ENCODE peak calls at places on chromosomes 13 and 19, in ten cellular contexts. A, W, Q, B, H, E, N, V, L and Z are unnamed samples. For H3K27me3 and H3K36me3, the result is how much of the 10 kb centered on the place peaks cover.

GRCh38 chr13:96948127-96948526 is 46.1 kb downstream of the OXGR1 start:
- DNase-seq in N (no peak), E (no peak), L (no peak), H (no peak), W (no peak), V (no peak), Q (no peak), B (no peak), A (no peak), Z (no peak)

GRCh38 chr19:35903550-35904179 is 1.3 kb downstream of the HCST start:
- DNase-seq in A (peak), L (peak), W (peak), B (peak), E (peak), Q (peak), V (no peak), H (peak), N (peak), Z (peak)

GRCh38 chr13:113906566-113906965 is 42.7 kb upstream of the GAS6 start:
- DNase-seq in H (no peak), B (no peak), V (no peak), N (no peak), L (peak), E (no peak), Q (no peak), A (no peak), W (no peak), Z (no peak)

GRCh38 chr19:3383121-3383722 is 16.8 kb downstream of the NFIC start:
- DNase-seq in L (peak), H (no peak), A (no peak), E (no peak), N (no peak), W (no peak), V (no peak), Q (no peak), B (no peak), Z (no peak)

GRCh38 chr13:50928609-50929274 is 19.2 kb downstream of the RNASEH2B start:
- DNase-seq in W (no peak), E (no peak), H (no peak), B (no peak), A (no peak), V (no peak), N (no peak), Q (no peak), L (no peak), Z (no peak)

GRCh38 chr13:108859202-108860012 is 230.0 kb downstream of the MYO16 start:
- DNase-seq in V (no peak), H (peak), L (no peak), B (peak), A (no peak), Q (no peak), E (peak), N (no peak), W (no peak), Z (no peak)

GRCh38 chr13:27928805-27929753 is 9.3 kb downstream of the PDX1 start:
- DNase-seq in V (no peak), Q (no peak), W (no peak), L (peak), E (no peak), N (no peak), H (no peak), B (no peak), A (no peak), Z (peak)

GRCh38 chr19:55647732-55648656 is at the start of gene CCDC106:
- DNase-seq in L (peak), E (peak), H (peak), B (peak), V (no peak), W (peak), Q (peak), A (no peak), N (peak), Z (peak)

GRCh38 chr19:29537601-29538000 is 11.8 kb downstream of the VSTM2B start:
- DNase-seq in W (no peak), N (no peak), Q (peak), B (no peak), L (no peak), V (no peak), H (no peak), A (no peak), E (no peak), Z (no peak)

GRCh38 chr19:18865973-18866799 is 29.8 kb downstream of the CERS1 start:
- DNase-seq in E (peak), B (peak), W (peak), L (peak), Q (peak), N (peak), A (no peak), V (peak), H (peak), Z (peak)

GRCh38 chr13:102945324-102945815 is 99.5 kb downstream of the ERCC5 start:
- DNase-seq in L (no peak), N (no peak), V (no peak), E (no peak), W (no peak), B (no peak), Q (no peak), A (no peak), H (no peak), Z (no peak)

GRCh38 chr13:31046711-31047279 is 114.3 kb downstream of the TEX26 start:
- DNase-seq in B (peak), H (peak), W (peak), Q (no peak), A (no peak), L (peak), N (peak), E (peak), V (no peak), Z (no peak)

GRCh38 chr19:48010932-48011758 is 16.7 kb downstream of the ELSPBP1 start:
- DNase-seq in N (no peak), H (no peak), A (no peak), L (no peak), B (no peak), E (no peak), V (no peak), Q (no peak), W (no peak), Z (no peak)

GRCh38 chr13:20161275-20161950 is 561 bp upstream of the GJA3 start:
- DNase-seq in H (no peak), B (no peak), W (peak), E (no peak), Q (peak), A (no peak), V (no peak), L (peak), N (no peak), Z (peak)

GRCh38 chr13:49977992-49978391 is 18.9 kb upstream of the TRIM13 start:
- DNase-seq in B (no peak), Q (no peak), H (no peak), N (no peak), V (no peak), A (no peak), L (no peak), W (no peak), E (no peak), Z (no peak)

GRCh38 chr13:110250258-110250891 is 56.6 kb downstream of the COL4A1 start:
- DNase-seq in N (no peak), Q (peak), V (no peak), H (peak), B (peak), W (no peak), E (peak), L (no peak), A (no peak), Z (no peak)

GRCh38 chr13:113656015-113656588 is 1.9 kb downstream of the ATP4B start:
- DNase-seq in L (no peak), H (no peak), N (peak), B (no peak), W (no peak), V (peak), A (no peak), Q (peak), E (no peak), Z (no peak)

GRCh38 chr13:75353786-75354193 is 128.2 kb downstream of the TBC1D4 start:
- DNase-seq in B (peak), V (no peak), H (no peak), L (no peak), E (no peak), W (no peak), Q (peak), N (no peak), A (no peak), Z (no peak)

GRCh38 chr13:20159646-20160345 is 1.1 kb downstream of the GJA3 start:
- DNase-seq in E (no peak), N (no peak), B (peak), Q (no peak), W (peak), V (no peak), A (no peak), H (no peak), L (peak), Z (no peak)

GRCh38 chr19:4369109-4369887 is 25.9 kb downstream of the MPND start:
- DNase-seq in W (peak), L (peak), E (no peak), H (no peak), B (no peak), N (no peak), A (no peak), V (peak), Q (peak), Z (peak)

GRCh38 chr13:48125794-48126228 is 30.9 kb upstream of the MED4 start:
- DNase-seq in A (no peak), E (peak), Q (peak), H (no peak), L (no peak), V (no peak), B (no peak), W (no peak), N (no peak), Z (no peak)

GRCh38 chr19:6970021-6970420 is 51.2 kb downstream of the MBD3L2B start:
- DNase-seq in W (no peak), A (no peak), N (no peak), B (no peak), H (no peak), L (no peak), E (no peak), Q (no peak), V (no peak), Z (no peak)

GRCh38 chr19:3609779-3610719 is 3.4 kb upstream of the TBXA2R start:
- DNase-seq in Q (no peak), B (no peak), H (no peak), W (no peak), L (no peak), A (no peak), V (peak), E (no peak), N (no peak), Z (no peak)

GRCh38 chr13:97435794-97436193 is 1.8 kb downstream of the RAP2A start:
- DNase-seq in E (no peak), W (no peak), L (no peak), B (no peak), A (no peak), Q (no peak), H (no peak), V (no peak), N (no peak), Z (no peak)

GRCh38 chr19:13002389-13002898 is 7.2 kb downstream of the NFIX start:
- DNase-seq in A (no peak), E (no peak), B (no peak), Q (peak), H (no peak), L (no peak), W (no peak), N (no peak), V (no peak), Z (peak)
- H3K4me3 ChIP-seq in A (peak), E (no peak), B (no peak), Q (no peak), H (no peak), L (no peak), W (no peak), N (no peak), V (no peak), Z (no peak)

DNA sequence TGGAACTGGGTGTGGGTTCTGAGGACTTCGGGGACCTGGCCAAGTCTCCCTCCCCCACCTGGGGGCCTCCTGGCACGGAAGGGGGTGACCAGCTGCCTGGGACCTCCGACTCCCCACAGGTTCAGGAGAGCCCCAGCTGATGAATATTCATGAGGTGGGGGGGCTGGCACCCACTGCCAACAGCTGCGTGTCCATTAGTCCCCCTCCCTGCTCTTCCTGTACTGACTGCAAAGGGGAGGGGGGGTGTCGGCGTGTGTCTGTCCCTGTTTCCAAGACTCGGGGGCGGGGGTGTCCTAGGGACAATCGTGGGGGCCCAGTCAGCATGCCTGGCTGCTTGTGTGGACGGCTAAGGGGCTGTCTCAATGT is 10.6 kb upstream of the NFIX start:
- DNase-seq in B (no peak), Q (no peak), W (no peak), A (no peak), E (no peak), L (no peak), H (no peak), V (no peak), N (no peak), Z (peak)
- H3K27me3 ChIP-seq in B (under half), Q (under half), W (half or more), A (under half), E (under half), L (half or more), H (under half), V (under half), N (under half), Z (under half)

GRCh38 chr19:23698711-23699520 is 11.9 kb upstream of the ZNF675 start:
- DNase-seq in N (peak), A (no peak), Q (no peak), E (no peak), W (no peak), V (no peak), L (no peak), B (no peak), H (no peak), Z (peak)
- H3K36me3 ChIP-seq in N (under half), A (under half), Q (under half), E (under half), W (under half), V (under half), L (under half), B (under half), H (under half), Z (under half)

GRCh38 chr19:58033741-58034475 is at the start of gene ZSCAN1:
- DNase-seq in L (peak), E (peak), N (peak), Q (peak), B (peak), A (no peak), V (no peak), W (peak), H (peak), Z (peak)
- H3K4me3 ChIP-seq in L (no peak), E (peak), N (peak), Q (peak), B (peak), A (peak), V (peak), W (peak), H (peak), Z (peak)

DNA sequence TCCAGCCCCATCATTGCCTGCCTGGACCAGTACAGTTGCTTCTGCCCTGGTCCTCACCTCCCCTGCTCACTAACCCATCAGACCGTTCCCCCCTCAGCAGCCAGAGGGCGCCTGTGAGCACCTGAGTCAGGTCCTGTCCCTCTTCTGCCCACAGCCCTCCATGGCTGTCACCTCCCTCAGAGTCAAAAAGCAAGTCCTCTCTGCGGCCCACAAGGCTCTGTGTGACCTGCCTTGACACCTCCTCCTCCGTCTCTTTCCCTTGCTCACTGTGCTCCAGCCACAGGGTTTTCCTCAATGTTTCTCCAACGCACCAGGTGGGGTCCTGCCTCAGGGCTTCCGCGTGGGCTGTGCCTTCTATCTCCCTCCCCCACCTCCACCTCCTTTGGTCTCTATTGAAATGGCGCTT is 29.4 kb upstream of the PTPRS start:
- DNase-seq in Q (no peak), H (peak), E (peak), W (peak), N (peak), L (peak), V (no peak), B (no peak), A (no peak), Z (peak)
- H3K27me3 ChIP-seq in Q (under half), H (under half), E (under half), W (half or more), N (under half), L (under half), V (under half), B (under half), A (half or more), Z (under half)